ENCODE peak calls at places on chromosomes 4 and X, in four cellular contexts. Z is hypothalamus; E is H4; O is stimulated activated CD8-positive, alpha-beta memory T cell treated with anti-CD3 and anti-CD28 coated beads, Interleukin-4, amount 100 ng/mL, for 1 hour. U is an unnamed sample.
A peak's percentile ranks its signal among the peaks of the same experiment; 100 is the strongest.

GRCh38 chrX:126719208-126719607 is 100.3 kb upstream of the PRR32 start:
- DNase-seq in E (no peak), O (no peak), Z (no peak), U (no peak)

GRCh38 chr4:6986067-6986780 is 56.9 kb upstream of the TADA2B start:
- DNase-seq in Z (no peak), O (no peak), E (no peak), U (peak; percentile 78)

GRCh38 chrX:104151037-104151436 is 5.8 kb downstream of the SLC25A53 start:
- DNase-seq in O (no peak), Z (no peak), E (no peak), U (no peak)

GRCh38 chr4:108417923-108418322 is 202.5 kb upstream of the RPL34 start:
- DNase-seq in Z (no peak), E (no peak), O (no peak), U (no peak)

GRCh38 chr4:173530326-173531062 is 465 bp upstream of the HAND2 start:
- DNase-seq in Z (no peak), E (no peak), O (no peak), U (no peak)

GRCh38 chr4:58732973-58733372 is 1622.8 kb upstream of the IGFBP7 start:
- DNase-seq in E (peak; percentile 7), Z (no peak), O (no peak), U (no peak)

GRCh38 chr4:100849319-100849718 is 331.5 kb upstream of the EMCN start:
- DNase-seq in Z (peak; percentile 19), E (no peak), O (no peak), U (peak; percentile 6)

GRCh38 chr4:165844151-165844550 is 28.9 kb upstream of the TLL1 start:
- DNase-seq in E (no peak), O (no peak), Z (no peak), U (no peak)

GRCh38 chr4:175891863-175892262 is 79.8 kb upstream of the GPM6A start:
- DNase-seq in O (no peak), E (peak; percentile 48), Z (no peak), U (no peak)

GRCh38 chrX:102129473-102129872 is 4.0 kb downstream of the TCEAL2 start:
- DNase-seq in Z (no peak), O (no peak), E (no peak), U (peak; percentile 6)

GRCh38 chr4:78584863-78585576 is 33.5 kb downstream of the ANXA3 start:
- DNase-seq in E (no peak), O (no peak), Z (no peak), U (no peak)

GRCh38 chrX:133444952-133445831 is 29.9 kb upstream of the GPC4 start:
- DNase-seq in Z (no peak), E (peak; percentile 37), O (no peak), U (no peak)

GRCh38 chr4:1403591-1404572 is 2.4 kb downstream of the NKX1-1 start:
- DNase-seq in E (no peak), Z (no peak), O (no peak), U (no peak)

GRCh38 chr4:111802191-111802590 is 343.1 kb upstream of the FAM241A start:
- DNase-seq in Z (no peak), E (no peak), O (no peak), U (no peak)

GRCh38 chr4:68445111-68445510 is 2.2 kb upstream of the TMPRSS11E start:
- DNase-seq in Z (no peak), E (no peak), O (no peak), U (no peak)

GRCh38 chr4:181078236-181078635 is 1165.0 kb upstream of the TENM3 start:
- DNase-seq in Z (no peak), E (no peak), O (no peak), U (no peak)

GRCh38 chr4:187357045-187357643 is 633.5 kb upstream of the FAT1 start:
- DNase-seq in Z (no peak), O (no peak), E (no peak), U (no peak)

GRCh38 chrX:115562492-115562872 is 1.5 kb downstream of the PLS3 start:
- DNase-seq in E (peak; percentile 44), O (no peak), Z (peak; percentile 19), U (peak; percentile 27)

GRCh38 chr4:79025170-79025569 is 85.9 kb upstream of the PAQR3 start:
- DNase-seq in E (no peak), Z (no peak), O (no peak), U (no peak)

GRCh38 chr4:3193531-3194203 is 55.3 kb upstream of the MSANTD1 start:
- DNase-seq in O (no peak), E (no peak), Z (no peak), U (no peak)

GRCh38 chrX:136480383-136480782 is 7.4 kb upstream of the BRS3 start:
- DNase-seq in Z (no peak), E (no peak), O (no peak), U (no peak)

GRCh38 chrX:140110081-140110650 is 144.8 kb upstream of the CXorf66 start:
- DNase-seq in Z (no peak), O (no peak), E (no peak), U (no peak)

GRCh38 chr4:138501614-138502013 is 259.5 kb upstream of the SLC7A11 start:
- DNase-seq in E (no peak), Z (no peak), O (no peak), U (no peak)

GRCh38 chr4:48939785-48940184 is 33.2 kb upstream of the OCIAD2 start:
- DNase-seq in E (peak; percentile 86), Z (no peak), O (no peak), U (no peak)

GRCh38 chrX:33285550-33285949 is 74.2 kb upstream of the DMD start:
- DNase-seq in O (no peak), E (no peak), Z (no peak), U (no peak)

GRCh38 chr4:4394644-4395043 is 7.7 kb downstream of the NSG1 start:
- DNase-seq in Z (no peak), O (no peak), E (peak; percentile 50), U (no peak)

GRCh38 chr4:173230077-173230476 is 61.5 kb downstream of the GALNT7 start:
- DNase-seq in O (no peak), Z (no peak), E (no peak), U (no peak)

GRCh38 chrX:137072396-137072795 is 38.6 kb upstream of the GPR101 start:
- DNase-seq in Z (no peak), O (no peak), E (no peak), U (no peak)

GRCh38 chr4:8704632-8705031 is 112.1 kb downstream of the CPZ start:
- DNase-seq in E (no peak), Z (no peak), O (no peak), U (no peak)

GRCh38 chr4:152342293-152342692 is 193.6 kb downstream of the FBXW7 start:
- DNase-seq in E (no peak), O (no peak), Z (no peak), U (no peak)

U was measured in midbrain.